ENCODE peak calls at places on chromosomes 7 and 10, in four cellular contexts. I is adrenal gland, P is ovary, M is gastrocnemius medialis. R is an unnamed sample.

GRCh38 chr10:124736491-124737136 is 7.6 kb downstream of the FAM53B start:
- DNase-seq in P (peak; percentile 88), M (peak; percentile 95), I (peak; percentile 94), R (no peak)

GRCh38 chr10:77245953-77246352 is 391.7 kb downstream of the KCNMA1 start:
- DNase-seq in P (no peak), I (no peak), M (no peak), R (no peak)

GRCh38 chr10:113108180-113108835 is 158.3 kb downstream of the TCF7L2 start:
- DNase-seq in I (no peak), M (no peak), P (no peak), R (no peak)

GRCh38 chr7:120862987-120863386 is 5.0 kb upstream of the TSPAN12 start:
- DNase-seq in P (no peak), M (no peak), I (no peak), R (no peak)

GRCh38 chr7:98678215-98678614 is 61.1 kb downstream of the NPTX2 start:
- DNase-seq in P (no peak), I (peak; percentile 20), M (no peak), R (no peak)

GRCh38 chr7:87474533-87475358 is 734 bp downstream of the ABCB4 start:
- DNase-seq in M (peak; percentile 16), I (no peak), P (no peak), R (no peak)

GRCh38 chr7:99210265-99210970 is 2.5 kb upstream of the KPNA7 start:
- DNase-seq in M (no peak), I (no peak), P (no peak), R (no peak)

GRCh38 chr7:51640851-51641250 is 324.2 kb upstream of the COBL start:
- DNase-seq in M (no peak), P (no peak), I (peak; percentile 76), R (no peak)

GRCh38 chr7:79709574-79710409 is 256.3 kb upstream of the MAGI2 start:
- DNase-seq in P (no peak), M (no peak), I (no peak), R (no peak)

GRCh38 chr10:129704225-129704624 is 237.2 kb downstream of the MGMT start:
- DNase-seq in M (no peak), I (no peak), P (no peak), R (no peak)

GRCh38 chr10:94288361-94289116 is 74.2 kb downstream of the NOC3L start:
- DNase-seq in I (no peak), P (no peak), M (no peak), R (no peak)

GRCh38 chr10:70148516-70148915 is 2.0 kb upstream of the TYSND1 start:
- DNase-seq in P (no peak), M (no peak), I (no peak), R (no peak)

GRCh38 chr10:132237871-132238270 is 51.1 kb downstream of the DPYSL4 start:
- DNase-seq in M (no peak), I (no peak), P (no peak), R (no peak)

GRCh38 chr7:122616951-122617350 is 82.0 kb downstream of the RNF133 start:
- DNase-seq in P (no peak), M (no peak), I (no peak), R (no peak)

GRCh38 chr7:4247106-4247876 is 434.8 kb upstream of the FOXK1 start:
- DNase-seq in M (no peak), I (no peak), P (no peak), R (no peak)

GRCh38 chr7:155349601-155350331 is 52.1 kb downstream of the INSIG1 start:
- DNase-seq in M (no peak), P (no peak), I (no peak), R (peak; percentile 53)

GRCh38 chr10:62326134-62326533 is 48.0 kb upstream of the ZNF365 start:
- DNase-seq in P (no peak), M (no peak), I (no peak), R (no peak)

GRCh38 chr10:34743804-34744203 is 71.3 kb downstream of the PARD3 start:
- DNase-seq in M (peak; percentile 74), P (no peak), I (no peak), R (peak; percentile 29)

GRCh38 chr10:44352316-44353127 is 32.4 kb downstream of the CXCL12 start:
- DNase-seq in P (no peak), M (peak; percentile 32), I (peak; percentile 25), R (peak; percentile 51)

GRCh38 chr7:116772423-116772852 is 89.9 kb upstream of the CAPZA2 start:
- DNase-seq in M (no peak), P (no peak), I (no peak), R (no peak)

GRCh38 chr7:73969991-73970390 is 58.0 kb upstream of the ELN start:
- DNase-seq in M (no peak), I (no peak), P (no peak), R (no peak)

GRCh38 chr7:105014725-105015630 is 973 bp downstream of the KMT2E start:
- DNase-seq in I (peak; percentile 44), M (peak; percentile 65), P (peak; percentile 63), R (peak; percentile 74)

GRCh38 chr10:129074939-129075338 is 392.1 kb upstream of the MGMT start:
- DNase-seq in M (no peak), I (no peak), P (no peak), R (no peak)

GRCh38 chr10:113819989-113820388 is 33.9 kb downstream of the DCLRE1A start:
- DNase-seq in P (no peak), M (no peak), I (no peak), R (no peak)

GRCh38 chr7:157010588-157011332 is at the start of gene MNX1:
- DNase-seq in P (no peak), I (peak; percentile 29), M (peak; percentile 57), R (peak; percentile 45)

GRCh38 chr7:133511242-133511641 is 258.4 kb downstream of the EXOC4 start:
- DNase-seq in P (no peak), I (no peak), M (no peak), R (no peak)

GRCh38 chr10:13087986-13088618 is 11.9 kb upstream of the OPTN start:
- DNase-seq in M (no peak), I (no peak), P (no peak), R (no peak)

GRCh38 chr7:83794834-83795233 is 145.9 kb upstream of the SEMA3E start:
- DNase-seq in P (no peak), M (no peak), I (no peak), R (no peak)

GRCh38 chr10:119595715-119596515 is 849 bp downstream of the TIAL1 start:
- DNase-seq in I (peak; percentile 41), P (peak; percentile 36), M (peak; percentile 47), R (peak; percentile 33)

GRCh38 chr10:44801383-44802327 is 109.5 kb upstream of the TMEM72 start:
- DNase-seq in I (peak; percentile 98), M (peak; percentile 45), P (peak; percentile 82), R (peak; percentile 53)

GRCh38 chr7:17325364-17325763 is 26.9 kb downstream of the AHR start:
- DNase-seq in I (no peak), P (no peak), M (no peak), R (no peak)

GRCh38 chr10:79336276-79336675 is 11.0 kb upstream of the PPIF start:
- DNase-seq in I (no peak), M (no peak), P (no peak), R (no peak)

GRCh38 chr7:153393666-153394065 is 634.1 kb downstream of the ACTR3B start:
- DNase-seq in M (no peak), P (no peak), I (no peak), R (no peak)

GRCh38 chr10:106185991-106186390 is 978.5 kb downstream of the SORCS1 start:
- DNase-seq in M (no peak), P (no peak), I (no peak), R (no peak)

GRCh38 chr10:106189254-106189653 is 975.3 kb downstream of the SORCS1 start:
- DNase-seq in P (no peak), M (no peak), I (peak; percentile 33), R (no peak)
- H3K27ac ChIP-seq in P (no peak overlapping the region), M (no peak overlapping the region), I (no peak overlapping the region), R (no peak overlapping the region)

GRCh38 chr10:58280982-58281752 is 12.2 kb downstream of the CISD1 start:
- DNase-seq in M (no peak), I (no peak), P (no peak), R (no peak)
- H3K27ac ChIP-seq in M (no peak overlapping the region), I (no peak overlapping the region), P (no peak overlapping the region), R (no peak overlapping the region)

GRCh38 chr10:8656261-8656660 is 601.8 kb downstream of the GATA3 start:
- DNase-seq in P (no peak), M (no peak), I (no peak), R (no peak)

GRCh38 chr10:8663131-8663530 is 608.6 kb downstream of the GATA3 start:
- DNase-seq in M (no peak), I (no peak), P (no peak), R (no peak)

GRCh38 chr10:8665322-8665721 is 610.8 kb downstream of the GATA3 start:
- DNase-seq in M (no peak), P (no peak), I (no peak), R (no peak)

GRCh38 chr10:8659982-8660381 is 605.5 kb downstream of the GATA3 start:
- DNase-seq in I (no peak), M (no peak), P (no peak), R (no peak)
- H3K27ac ChIP-seq in I (no peak overlapping the region), M (no peak overlapping the region), P (no peak overlapping the region), R (no peak overlapping the region)

DNA sequence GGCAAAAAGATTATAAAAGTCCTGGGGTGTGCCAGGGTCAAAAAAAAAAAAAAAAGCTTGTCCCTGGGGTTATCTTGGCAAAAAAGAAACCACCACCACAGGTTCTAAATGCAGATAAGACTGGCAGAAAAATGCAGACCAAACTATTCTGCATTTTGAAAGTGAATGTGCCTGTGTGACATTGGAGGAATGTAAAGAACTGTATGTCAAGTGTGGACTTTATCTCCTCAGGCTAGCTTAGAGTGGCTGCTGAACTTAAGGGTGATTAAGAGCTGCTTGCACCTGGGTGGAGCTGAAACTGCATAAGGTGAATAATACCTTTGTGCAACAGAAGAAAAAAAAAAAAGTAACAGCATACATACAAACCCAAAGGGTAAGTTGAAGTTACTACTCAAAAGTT is 1.3 kb upstream of the NAPEPLD start:
- DNase-seq in M (no peak), P (no peak), I (no peak), R (no peak)
- H3K27ac ChIP-seq in M (no peak overlapping the region), P (no peak overlapping the region), I (no peak overlapping the region), R (no peak overlapping the region)

DNA sequence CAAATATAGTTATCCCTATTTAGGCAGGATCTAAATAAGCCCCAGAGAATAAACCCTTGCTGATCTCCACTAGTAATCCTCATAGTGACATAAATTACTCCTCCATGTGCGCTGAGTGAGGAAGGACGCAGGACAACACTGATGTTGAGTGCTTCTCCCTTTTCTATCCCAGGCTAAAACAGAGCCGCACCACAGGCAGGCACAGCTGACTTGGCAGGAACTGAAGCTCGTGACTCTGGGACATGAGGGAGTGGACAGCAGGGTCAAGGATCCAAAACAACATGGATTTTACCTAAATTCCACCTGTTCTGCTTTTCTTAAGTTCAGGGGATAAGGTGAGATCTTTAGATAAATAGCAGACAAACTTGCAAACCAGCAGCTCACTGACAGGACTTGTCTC is 46.0 kb downstream of the VOPP1 start:
- DNase-seq in P (no peak), M (peak; percentile 68), I (no peak), R (no peak)
- H3K27ac ChIP-seq in P (no peak overlapping the region), M (peak overlapping the region; percentile 73), I (no peak overlapping the region), R (no peak overlapping the region)

GRCh38 chr10:68318331-68319059 is 13.4 kb upstream of the HNRNPH3 start:
- DNase-seq in I (no peak), P (no peak), M (no peak), R (no peak)
- H3K27ac ChIP-seq in I (no peak overlapping the region), P (no peak overlapping the region), M (no peak overlapping the region), R (no peak overlapping the region)

R was measured in tibial artery.